ENCODE peak calls at places on chromosomes 4 and X, in seven cellular contexts. W is esophagus squamous epithelium; B is uterus; U is CD8-positive, alpha-beta T cell; F is B cell; Y is cardiac fibroblast; H is mucosa of descending colon. P is an unnamed sample.

GRCh38 chr4:55830741-55831140 is 11.2 kb downstream of the EXOC1L start:
- DNase-seq in W (no peak), B (no peak), U (no peak), F (no peak), Y (no peak), H (no peak), P (no peak)

GRCh38 chr4:5156677-5157076 is 105.4 kb downstream of the STK32B start:
- DNase-seq in W (no peak), B (no peak), U (no peak), F (no peak), Y (no peak), H (no peak), P (no peak)

GRCh38 chr4:15482842-15483241 is 13.2 kb downstream of the CC2D2A start:
- DNase-seq in W (no peak), B (no peak), U (no peak), F (no peak), Y (no peak), H (no peak), P (no peak)

GRCh38 chr4:169024762-169025161 is 14.7 kb upstream of the CBR4 start:
- DNase-seq in W (no peak), B (no peak), U (no peak), F (peak; percentile 26), Y (peak; percentile 71), H (peak; percentile 55), P (no peak)

GRCh38 chrX:73847991-73848390 is 285.0 kb downstream of the CHIC1 start:
- DNase-seq in W (no peak), B (no peak), U (no peak), F (no peak), Y (no peak), H (no peak), P (no peak)

GRCh38 chrX:40468033-40468979 is 112.5 kb upstream of the ATP6AP2 start:
- DNase-seq in W (no peak), B (peak; percentile 26), U (peak; percentile 1), F (peak; percentile 37), Y (peak; percentile 43), H (peak; percentile 54), P (no peak)

GRCh38 chr4:185589067-185589844 is 53.9 kb upstream of the PDLIM3 start:
- DNase-seq in W (no peak), B (peak; percentile 50), U (no peak), F (no peak), Y (peak; percentile 63), H (no peak), P (no peak)

GRCh38 chrX:101999644-102000539 is 68.1 kb upstream of the ZMAT1 start:
- DNase-seq in W (no peak), B (no peak), U (no peak), F (no peak), Y (no peak), H (no peak), P (no peak)

GRCh38 chr4:178738026-178738425 is 1295.8 kb upstream of the AGA start:
- DNase-seq in W (no peak), B (no peak), U (no peak), F (no peak), Y (no peak), H (no peak), P (no peak)

GRCh38 chr4:55612341-55612740 is 20.3 kb upstream of the PDCL2 start:
- DNase-seq in W (no peak), B (no peak), U (no peak), F (no peak), Y (peak; percentile 67), H (no peak), P (no peak)

GRCh38 chr4:7967501-7968261 is 28.0 kb upstream of the AFAP1 start:
- DNase-seq in W (no peak), B (no peak), U (no peak), F (no peak), Y (peak; percentile 53), H (no peak), P (no peak)

DNA sequence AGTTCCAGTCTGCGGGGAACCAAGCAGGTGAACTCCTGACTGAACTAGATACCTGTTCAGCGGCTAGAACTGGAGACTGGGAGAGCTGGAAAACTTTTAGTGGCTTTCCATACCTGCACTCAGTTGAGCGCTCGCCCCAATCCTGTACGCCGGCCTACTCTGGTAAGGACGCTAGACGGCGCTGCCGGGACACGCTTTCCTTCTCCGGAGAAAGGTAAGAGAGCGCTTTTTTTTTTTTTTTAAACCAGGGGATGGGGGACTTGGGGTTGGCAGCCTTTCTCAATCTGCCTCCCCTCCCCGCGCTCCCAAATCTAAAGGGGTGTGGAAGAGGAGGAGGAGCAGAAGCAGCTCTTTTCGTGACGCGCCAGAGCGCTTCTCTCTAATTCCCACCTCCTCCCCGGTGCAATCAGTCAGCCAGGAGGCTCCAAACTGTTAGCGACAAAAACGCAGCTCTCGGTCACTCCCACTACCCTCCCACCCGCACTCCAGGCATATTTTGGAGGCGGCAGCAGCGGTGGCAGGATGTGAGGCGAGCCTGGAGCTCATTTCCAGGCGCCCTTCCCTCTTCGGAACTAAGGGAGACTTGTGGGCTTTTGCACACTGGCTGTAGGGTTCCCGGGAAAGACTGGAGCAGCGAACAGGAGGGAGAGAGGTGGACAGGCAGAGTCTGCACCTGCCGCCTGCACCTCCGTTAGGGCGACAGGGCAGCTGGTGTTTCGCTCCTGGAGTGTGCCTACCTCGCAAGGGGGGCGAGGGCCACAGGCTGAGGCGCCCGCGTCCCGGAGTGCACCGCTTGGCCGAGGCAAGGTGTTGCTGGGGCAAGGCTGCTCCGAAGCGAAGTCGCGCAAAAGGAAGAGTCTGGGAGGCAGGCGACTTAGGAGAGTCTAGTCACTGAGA is at the start of gene IL1RAPL2:
- DNase-seq in W (no peak), B (no peak), U (no peak), F (no peak), Y (peak; percentile 22), H (peak; percentile 36), P (no peak)
- TF ChIP-seq CTCF in W (peak; percentile 13), B (no peak), U (no peak), F (no peak), Y (peak; percentile 59), H (no peak), P (peak; percentile 48)

DNA sequence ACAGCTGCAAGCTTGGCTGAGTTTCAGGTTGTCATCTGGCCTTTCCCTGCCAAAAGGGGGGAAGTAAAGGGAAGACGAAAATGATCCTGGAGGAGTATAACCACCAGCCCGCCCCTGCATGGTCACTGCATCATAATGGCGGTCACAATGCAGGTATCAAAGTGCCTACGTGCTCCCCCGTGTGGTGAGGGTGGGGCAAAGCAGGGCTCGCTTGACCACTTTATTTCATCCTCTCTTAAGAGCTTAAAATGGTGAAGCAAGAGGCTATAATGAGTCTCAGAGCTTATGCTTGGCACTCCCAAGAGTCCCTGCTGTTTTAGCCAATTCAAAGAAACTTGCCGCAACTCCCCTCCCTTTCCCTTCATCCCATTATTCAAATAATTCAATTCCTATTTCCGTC is 105.6 kb downstream of the APOOL start:
- DNase-seq in W (no peak), B (no peak), U (no peak), F (peak; percentile 6), Y (peak; percentile 32), H (no peak), P (no peak)
- TF ChIP-seq CTCF in W (no peak), B (no peak), U (no peak), F (no peak), Y (peak; percentile 59), H (no peak), P (peak; percentile 19)

DNA sequence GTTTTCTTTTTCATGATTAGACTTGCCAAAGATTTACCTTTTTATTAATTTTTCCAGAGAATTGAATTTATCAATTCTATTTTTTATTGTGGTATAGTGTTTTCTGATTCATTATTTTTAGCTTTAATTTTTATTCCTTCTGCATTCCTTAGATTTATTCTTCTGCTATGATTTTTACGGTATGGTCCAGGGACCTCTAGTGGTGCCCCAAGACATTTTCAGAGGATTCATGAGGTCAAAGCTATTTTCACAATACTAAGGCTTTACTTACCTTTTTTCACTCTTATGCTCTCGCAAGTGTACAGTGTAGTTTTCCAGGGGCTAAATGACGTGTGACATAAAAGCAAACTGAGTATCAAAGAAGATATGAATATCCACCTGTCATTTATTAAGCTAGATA is 8.0 kb downstream of the RADX start:
- DNase-seq in W (no peak), B (no peak), U (no peak), F (no peak), Y (peak; percentile 23), H (no peak), P (no peak)
- TF ChIP-seq CTCF in W (no peak), B (no peak), U (peak; percentile 30), F (peak; percentile 27), Y (peak; percentile 45), H (no peak), P (peak; percentile 39)

GRCh38 chrX:7074135-7074907 is 73.2 kb upstream of the STS start:
- DNase-seq in W (no peak), B (no peak), U (no peak), F (no peak), Y (peak; percentile 29), H (no peak), P (no peak)
- TF ChIP-seq CTCF in W (no peak), B (no peak), U (no peak), F (no peak), Y (no peak), H (no peak), P (no peak)

DNA sequence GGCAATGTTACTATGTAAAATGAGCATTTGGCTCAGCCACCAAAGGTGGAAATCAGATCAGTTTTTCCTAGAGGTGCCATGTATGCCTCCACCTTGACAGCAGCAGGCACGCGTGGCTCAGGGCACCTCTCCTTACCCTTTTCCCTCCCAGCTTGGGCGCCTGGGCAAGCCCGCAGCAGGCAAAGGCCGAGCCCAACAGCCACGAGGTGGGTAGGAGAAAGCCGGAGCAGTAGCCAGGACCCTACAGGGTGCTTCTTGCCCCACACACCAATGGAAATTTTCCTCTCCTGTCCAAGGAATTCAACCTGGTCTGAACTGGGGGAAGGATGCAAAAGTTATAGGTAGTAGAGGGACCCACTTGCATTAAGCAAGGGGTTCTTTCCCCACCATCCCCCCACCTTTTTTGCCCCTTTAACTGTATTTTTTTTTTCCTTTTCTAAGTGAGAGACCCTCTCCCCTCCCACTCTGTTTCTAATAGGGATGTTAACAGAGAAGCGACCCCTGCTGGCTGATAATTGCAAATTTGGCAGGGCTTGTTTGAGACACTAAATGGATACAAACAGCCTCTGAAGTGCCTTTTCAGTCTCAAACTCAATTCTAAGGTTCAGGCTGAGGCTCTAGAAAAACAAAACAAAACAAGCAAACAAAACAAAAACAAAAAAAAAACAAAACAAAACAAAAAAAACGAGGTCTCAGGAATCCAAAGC is 895.1 kb downstream of the PCDH18 start:
- DNase-seq in W (no peak), B (no peak), U (no peak), F (no peak), Y (peak; percentile 49), H (peak; percentile 60), P (no peak)
- TF ChIP-seq CTCF in W (no peak), B (no peak), U (no peak), F (no peak), Y (peak; percentile 60), H (no peak), P (peak; percentile 17)

DNA sequence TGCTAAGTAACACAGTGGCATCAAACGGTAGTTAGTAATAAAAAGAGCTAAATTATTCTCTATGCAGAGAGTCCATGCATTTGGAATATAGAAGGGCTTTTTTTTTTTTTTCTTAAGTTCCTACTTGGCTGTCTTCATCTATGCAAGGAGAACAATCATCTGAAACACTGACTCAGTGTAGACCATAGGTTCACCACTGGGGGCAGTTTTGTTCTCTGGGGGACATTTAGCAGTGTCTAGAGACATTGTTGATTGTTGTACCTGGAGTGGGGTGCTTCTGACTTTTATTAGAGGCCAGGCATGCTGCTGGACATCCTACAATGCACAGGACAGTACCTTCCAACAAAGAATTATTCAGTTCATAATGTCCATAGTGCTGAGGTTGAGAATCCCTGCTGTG is 41.2 kb downstream of the TMA16 start:
- DNase-seq in W (no peak), B (no peak), U (no peak), F (no peak), Y (no peak), H (no peak), P (no peak)
- TF ChIP-seq CTCF in W (no peak), B (no peak), U (no peak), F (no peak), Y (no peak), H (no peak), P (no peak)

GRCh38 chrX:136736690-136737089 is 44.0 kb downstream of the ARHGEF6 start:
- DNase-seq in W (no peak), B (no peak), U (no peak), F (no peak), Y (no peak), H (no peak), P (no peak)
- TF ChIP-seq CTCF in W (no peak), B (no peak), U (no peak), F (no peak), Y (no peak), H (no peak), P (no peak)

P was measured in BJ.